ENCODE peak calls at places on chromosomes 1 and 21, in ten cellular contexts. I is CD8-positive, alpha-beta T cell; F is NB4; M is astrocyte of the spinal cord; S is stomach; Z is PC-9; Y is retinal pigment epithelial cell; D is CD8-positive, alpha-beta memory T cell; E is HCT116; P is tibial nerve. N is an unnamed sample.

GRCh38 chr21:34801519-34802132 is 132.8 kb downstream of the CLIC6 start:
- DNase-seq in Y (no peak), S (no peak), I (no peak), E (no peak), M (no peak), P (no peak), D (no peak), Z (no peak), F (peak), N (peak)

GRCh38 chr1:160161965-160162705 is 10.7 kb downstream of the ATP1A4 start:
- DNase-seq in Y (no peak), I (no peak), S (no peak), E (no peak), F (peak), M (peak), Z (no peak), P (no peak), D (no peak), N (peak)

GRCh38 chr1:232667781-232668101 is 37.8 kb upstream of the SIPA1L2 start:
- DNase-seq in P (no peak), E (no peak), D (no peak), Y (no peak), S (no peak), I (no peak), F (no peak), Z (no peak), M (no peak), N (no peak)

GRCh38 chr1:54965624-54966340 is 14.6 kb upstream of the TMEM61 start:
- DNase-seq in S (peak), M (peak), Y (no peak), I (no peak), E (peak), F (peak), P (peak), Z (no peak), D (no peak), N (no peak)

GRCh38 chr1:92886886-92887419 is 55.1 kb downstream of the RPL5 start:
- DNase-seq in D (no peak), P (no peak), I (no peak), S (peak), M (no peak), F (no peak), Z (no peak), Y (no peak), E (no peak), N (no peak)

GRCh38 chr21:37039434-37040075 is 33.1 kb downstream of the RIPPLY3 start:
- DNase-seq in S (no peak), I (no peak), D (no peak), F (no peak), Z (no peak), Y (no peak), P (no peak), E (no peak), M (no peak), N (no peak)

GRCh38 chr1:163069142-163069541 is at the start of gene RGS4:
- DNase-seq in F (peak), I (no peak), Y (peak), M (peak), D (no peak), P (peak), E (peak), Z (no peak), S (peak), N (peak)

GRCh38 chr1:179230251-179230650 is 774 bp upstream of the ABL2 start:
- DNase-seq in P (no peak), D (no peak), M (peak), Y (no peak), F (peak), E (no peak), S (no peak), I (no peak), Z (no peak), N (no peak)

GRCh38 chr1:214581785-214582184 is 21.2 kb upstream of the CENPF start:
- DNase-seq in M (peak), E (peak), P (no peak), D (no peak), F (peak), Z (peak), Y (no peak), S (no peak), I (no peak), N (no peak)

GRCh38 chr1:154414606-154415005 is 9.5 kb downstream of the IL6R start:
- DNase-seq in Z (no peak), S (peak), M (no peak), F (no peak), D (no peak), E (no peak), Y (no peak), P (no peak), I (no peak), N (no peak)

GRCh38 chr1:65793359-65793732 is 651 bp downstream of the PDE4B start:
- DNase-seq in P (no peak), Y (no peak), E (no peak), S (no peak), D (no peak), F (no peak), Z (no peak), I (no peak), M (no peak), N (peak)

GRCh38 chr1:226364129-226364899 is 43.6 kb downstream of the PARP1 start:
- DNase-seq in E (no peak), M (no peak), Y (no peak), S (no peak), D (no peak), I (no peak), F (no peak), Z (no peak), P (no peak), N (no peak)

GRCh38 chr1:28244549-28245251 is 8.8 kb downstream of the ATP5IF1 start:
- DNase-seq in E (no peak), P (no peak), S (no peak), F (no peak), D (no peak), Y (no peak), M (no peak), I (no peak), Z (no peak), N (no peak)

GRCh38 chr1:175818929-175819328 is 75.5 kb upstream of the TNR start:
- DNase-seq in M (no peak), E (no peak), Y (no peak), F (no peak), I (no peak), P (no peak), D (no peak), Z (no peak), S (no peak), N (no peak)

GRCh38 chr1:190436615-190437014 is 41.0 kb downstream of the BRINP3 start:
- DNase-seq in P (no peak), D (no peak), F (peak), Y (no peak), I (no peak), M (peak), S (no peak), E (peak), Z (no peak), N (no peak)

GRCh38 chr1:6864166-6864565 is 78.9 kb downstream of the CAMTA1 start:
- DNase-seq in D (no peak), S (no peak), P (no peak), F (no peak), I (no peak), M (peak), Z (no peak), Y (no peak), E (no peak), N (no peak)

GRCh38 chr1:31460027-31460426 is 47.0 kb downstream of the SERINC2 start:
- DNase-seq in D (no peak), M (no peak), S (no peak), E (no peak), F (peak), Z (no peak), I (no peak), Y (no peak), P (no peak), N (peak)

GRCh38 chr1:53738205-53739108 is 507 bp downstream of the GLIS1 start:
- DNase-seq in F (no peak), Y (no peak), D (no peak), S (no peak), E (no peak), I (no peak), M (peak), P (no peak), Z (no peak), N (no peak)

GRCh38 chr1:167455786-167456446 is 62.4 kb downstream of the CD247 start:
- DNase-seq in M (no peak), I (no peak), E (no peak), D (peak), S (peak), Z (no peak), P (no peak), F (no peak), Y (no peak), N (no peak)

GRCh38 chr1:214472362-214472761 is 79.0 kb downstream of the PTPN14 start:
- DNase-seq in F (no peak), Y (no peak), P (no peak), E (no peak), S (no peak), I (no peak), Z (no peak), D (no peak), M (no peak), N (no peak)

GRCh38 chr1:215905493-215906095 is 338.5 kb downstream of the KCTD3 start:
- DNase-seq in Z (no peak), I (no peak), D (no peak), M (no peak), E (no peak), P (no peak), Y (no peak), F (no peak), S (no peak), N (no peak)

GRCh38 chr1:209686319-209686718 is 11.1 kb downstream of the G0S2 start:
- DNase-seq in E (no peak), Z (no peak), D (no peak), Y (no peak), S (no peak), P (no peak), F (no peak), I (no peak), M (no peak), N (no peak)

GRCh38 chr1:231203259-231204057 is 37.6 kb upstream of the GNPAT start:
- DNase-seq in F (no peak), S (no peak), M (no peak), E (no peak), D (no peak), P (no peak), Z (no peak), Y (no peak), I (no peak), N (no peak)

GRCh38 chr21:43864313-43864805 is 664 bp upstream of the AGPAT3 start:
- DNase-seq in E (peak), Y (no peak), P (no peak), F (peak), D (no peak), M (no peak), Z (peak), I (no peak), S (peak), N (no peak)

GRCh38 chr1:154824356-154825069 is 45.6 kb downstream of the KCNN3 start:
- DNase-seq in I (no peak), F (no peak), M (no peak), Z (no peak), S (no peak), P (no peak), E (no peak), Y (no peak), D (no peak), N (no peak)

GRCh38 chr1:160646711-160647328 is at the start of gene SLAMF1:
- DNase-seq in F (peak), M (no peak), Z (no peak), E (no peak), I (no peak), D (no peak), P (no peak), Y (no peak), S (no peak), N (no peak)

DNA sequence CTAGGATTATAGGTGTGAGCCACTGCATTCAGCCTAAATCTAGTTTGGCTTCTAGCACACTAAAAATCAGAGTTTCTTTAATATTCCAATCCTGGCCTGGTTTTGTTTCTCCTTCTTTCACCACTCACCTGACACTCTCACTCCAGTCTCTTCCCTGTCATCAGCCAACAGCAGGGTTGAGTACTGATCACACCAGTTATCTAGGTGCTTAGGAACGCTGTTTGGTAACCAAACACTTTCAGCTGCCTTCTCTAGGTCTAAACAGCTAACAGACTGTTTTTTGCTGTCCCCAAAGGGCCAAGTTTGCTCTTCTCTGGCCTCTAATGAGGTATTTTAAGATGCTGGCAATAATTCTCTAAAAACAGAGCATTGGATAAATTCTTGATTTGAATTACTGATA is 17.7 kb upstream of the FRRS1 start:
- DNase-seq in Y (no peak), P (no peak), Z (no peak), D (no peak), F (no peak), M (no peak), I (no peak), E (no peak), S (no peak), N (no peak)
- H3K4me3 ChIP-seq in Y (no peak), P (no peak), Z (no peak), D (peak), F (no peak), M (no peak), I (no peak), E (no peak), S (no peak), N (no peak)

DNA sequence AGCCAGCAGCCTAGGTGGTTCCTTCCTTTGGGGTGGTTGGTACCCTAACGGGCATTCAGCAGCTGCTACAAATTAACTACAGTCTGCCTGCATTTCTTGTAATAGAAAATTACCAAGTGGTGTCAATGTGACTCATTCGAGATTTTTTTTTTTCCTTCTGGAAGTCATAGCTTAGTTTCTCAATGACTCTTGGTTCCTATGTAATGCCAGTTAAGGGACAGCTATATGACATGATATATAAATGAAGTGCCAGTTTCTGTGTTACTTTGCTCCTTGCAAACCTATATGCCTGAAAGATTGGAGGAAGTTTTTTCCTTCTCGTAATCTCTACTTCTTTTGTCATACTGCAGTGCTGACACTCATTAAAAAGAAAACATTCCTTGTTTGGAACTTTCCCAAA is 2.6 kb downstream of the MGST3 start:
- DNase-seq in D (no peak), F (peak), Y (no peak), Z (no peak), E (no peak), I (no peak), M (peak), P (no peak), S (no peak), N (no peak)
- H3K4me3 ChIP-seq in D (no peak), F (no peak), Y (no peak), Z (no peak), E (no peak), I (no peak), M (no peak), P (no peak), S (peak), N (no peak)

DNA sequence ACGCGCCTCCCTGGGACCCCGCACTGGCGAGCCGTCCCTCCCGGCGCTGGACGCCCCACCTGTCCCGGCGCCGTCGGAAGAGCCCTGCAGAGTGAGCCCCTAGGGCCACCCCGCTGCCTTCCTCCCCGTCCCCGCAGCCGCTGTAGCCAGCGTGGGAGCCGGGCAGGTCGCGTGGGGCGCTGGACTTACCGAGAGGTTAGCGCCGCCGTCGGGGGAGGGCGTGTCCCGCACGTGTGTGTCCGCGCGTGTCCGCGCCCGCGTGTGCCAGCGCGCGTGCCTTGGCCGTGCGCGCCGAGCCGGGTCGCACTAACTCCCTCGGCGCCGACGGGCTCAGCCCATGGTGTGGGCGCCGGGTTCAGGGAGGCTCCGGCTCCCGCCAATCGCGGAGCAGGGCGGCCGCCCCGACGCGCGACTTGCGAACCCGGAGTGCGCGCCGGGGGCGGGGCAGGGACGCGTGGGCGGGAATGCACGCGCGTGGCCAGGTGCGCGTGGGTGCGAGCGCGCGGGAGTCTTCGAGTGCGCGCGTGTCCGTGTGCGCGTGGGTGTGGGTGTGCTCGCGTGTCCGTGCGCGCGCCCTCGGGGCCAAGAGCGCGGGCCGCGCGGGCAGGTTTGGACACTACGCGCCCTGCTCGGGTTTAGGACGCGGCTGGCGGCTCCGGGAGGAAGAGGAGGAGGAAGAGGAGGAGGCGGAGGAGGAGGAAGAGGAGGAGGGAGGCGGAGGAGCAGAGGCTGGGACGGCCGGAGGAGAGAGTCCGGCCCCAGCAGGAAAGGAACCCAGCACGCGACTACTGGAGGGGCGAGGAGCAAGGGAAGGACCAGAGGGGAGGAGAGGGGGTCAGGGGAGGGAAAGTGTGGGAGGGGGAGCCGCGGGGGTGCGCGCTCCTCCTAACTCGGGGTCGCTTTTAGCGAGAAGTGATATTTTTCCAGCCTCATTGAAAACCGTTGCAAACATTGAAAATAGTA is 145.1 kb upstream of the ETS2 start:
- DNase-seq in Y (no peak), M (no peak), P (no peak), F (peak), S (no peak), I (no peak), E (no peak), Z (no peak), D (no peak), N (no peak)
- H3K4me3 ChIP-seq in Y (peak), M (peak), P (peak), F (peak), S (peak), I (no peak), E (no peak), Z (no peak), D (no peak), N (peak)

GRCh38 chr1:1067284-1068076 is 6.6 kb downstream of the RNF223 start:
- DNase-seq in Y (no peak), F (no peak), D (no peak), M (no peak), E (no peak), S (peak), P (no peak), I (no peak), Z (peak), N (no peak)

GRCh38 chr1:1068077-1068373 is 6.1 kb downstream of the RNF223 start:
- DNase-seq in I (no peak), Y (no peak), Z (no peak), E (no peak), D (no peak), F (no peak), M (no peak), S (no peak), P (no peak), N (no peak)

GRCh38 chr1:1068374-1069060 is 5.6 kb downstream of the RNF223 start:
- DNase-seq in M (no peak), D (peak), Z (peak), Y (no peak), E (no peak), F (no peak), I (peak), S (peak), P (no peak), N (no peak)

GRCh38 chr1:1069711-1070676 is 4.1 kb downstream of the RNF223 start:
- DNase-seq in F (no peak), M (no peak), P (no peak), S (no peak), Z (peak), D (no peak), I (no peak), Y (no peak), E (no peak), N (no peak)

DNA sequence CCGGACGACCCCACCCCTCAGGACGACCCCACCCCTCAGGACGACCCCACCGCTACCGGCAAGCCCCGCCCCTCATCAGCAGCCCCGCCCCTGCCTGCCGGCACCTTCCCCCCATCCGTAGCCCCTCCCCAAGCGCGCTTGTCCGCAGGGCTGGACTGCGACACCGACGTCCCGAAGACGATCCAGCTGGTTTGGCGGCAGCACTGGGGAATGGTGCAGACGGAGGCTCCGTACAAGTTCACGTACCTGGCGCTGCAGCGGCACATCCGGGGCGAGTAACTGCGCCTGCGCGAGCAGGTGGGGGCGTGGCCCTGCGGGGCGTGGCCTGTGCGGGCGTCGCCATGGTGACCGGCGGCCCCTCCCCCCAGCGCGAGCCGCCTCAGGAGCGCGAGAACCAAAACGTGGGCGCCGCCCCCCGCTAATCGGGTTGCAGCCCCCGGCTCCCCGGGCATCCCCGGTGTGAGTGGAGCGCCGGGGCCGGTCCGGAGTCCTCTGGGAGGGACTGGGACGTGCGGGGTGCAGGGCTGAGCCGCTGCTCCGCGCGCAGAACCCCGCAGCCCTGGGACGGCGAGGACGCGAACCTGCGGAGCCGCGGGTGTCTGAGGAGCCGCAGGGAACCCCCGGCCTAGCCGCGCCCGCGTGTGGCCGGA is 4.9 kb downstream of the RNF223 start:
- DNase-seq in S (peak), P (no peak), I (peak), E (peak), Y (no peak), M (peak), D (peak), F (peak), Z (peak), N (peak)
- H3K4me3 ChIP-seq in S (peak), P (peak), I (peak), E (peak), Y (peak), M (peak), D (peak), F (no peak), Z (peak), N (peak)

N was measured in NT2/D1.